ENCODE peak calls at places on chromosomes 12 and 14, in ten cellular contexts. One of them, this sample, is unnamed.

GRCh38 chr14:61564623-61565091 is 130.7 kb upstream of the HIF1A start:
- DNase-seq in CD4-positive, CD25-positive, alpha-beta regulatory T cell: no peak
- DNase-seq in T-helper 2 cell: no peak
- DNase-seq in coronary artery: no peak
- DNase-seq in dorsolateral prefrontal cortex: no peak
- DNase-seq in posterior cingulate gyrus: no peak
- DNase-seq in GM04503: peak; percentile 95
- DNase-seq in HTR-8/SVneo: peak; percentile 96
- DNase-seq in activated CD4-positive, alpha-beta T cell treated with anti-CD3 and anti-CD28 coated beads, Interleukin-2, amount 10 ng/mL, durations not matched to agents 7 days and 5 days: no peak
- DNase-seq in SW480: peak; percentile 69
- DNase-seq in this sample: no peak

GRCh38 chr12:132604108-132605054 is 6.0 kb downstream of the LRCOL1 start:
- DNase-seq in GM04503: no peak
- DNase-seq in posterior cingulate gyrus: peak; percentile 74
- DNase-seq in T-helper 2 cell: no peak
- DNase-seq in dorsolateral prefrontal cortex: no peak
- DNase-seq in HTR-8/SVneo: no peak
- DNase-seq in activated CD4-positive, alpha-beta T cell treated with anti-CD3 and anti-CD28 coated beads, Interleukin-2, amount 10 ng/mL, durations not matched to agents 7 days and 5 days: no peak
- DNase-seq in coronary artery: no peak
- DNase-seq in CD4-positive, CD25-positive, alpha-beta regulatory T cell: no peak
- DNase-seq in SW480: no peak
- DNase-seq in this sample: no peak

GRCh38 chr14:68741839-68742470 is 50.9 kb downstream of the ZFP36L1 start:
- DNase-seq in HTR-8/SVneo: no peak
- DNase-seq in activated CD4-positive, alpha-beta T cell treated with anti-CD3 and anti-CD28 coated beads, Interleukin-2, amount 10 ng/mL, durations not matched to agents 7 days and 5 days: no peak
- DNase-seq in GM04503: no peak
- DNase-seq in dorsolateral prefrontal cortex: no peak
- DNase-seq in SW480: peak; percentile 35
- DNase-seq in T-helper 2 cell: no peak
- DNase-seq in posterior cingulate gyrus: no peak
- DNase-seq in coronary artery: no peak
- DNase-seq in CD4-positive, CD25-positive, alpha-beta regulatory T cell: no peak
- DNase-seq in this sample: no peak

GRCh38 chr12:87667378-87667777 is 361.8 kb downstream of the C12orf50 start:
- DNase-seq in T-helper 2 cell: no peak
- DNase-seq in CD4-positive, CD25-positive, alpha-beta regulatory T cell: no peak
- DNase-seq in posterior cingulate gyrus: no peak
- DNase-seq in SW480: peak; percentile 7
- DNase-seq in activated CD4-positive, alpha-beta T cell treated with anti-CD3 and anti-CD28 coated beads, Interleukin-2, amount 10 ng/mL, durations not matched to agents 7 days and 5 days: no peak
- DNase-seq in HTR-8/SVneo: peak; percentile 12
- DNase-seq in dorsolateral prefrontal cortex: no peak
- DNase-seq in GM04503: no peak
- DNase-seq in coronary artery: no peak
- DNase-seq in this sample: no peak

GRCh38 chr12:63846249-63846967 is 1.9 kb downstream of the SRGAP1 start:
- DNase-seq in HTR-8/SVneo: no peak
- DNase-seq in T-helper 2 cell: no peak
- DNase-seq in CD4-positive, CD25-positive, alpha-beta regulatory T cell: no peak
- DNase-seq in SW480: no peak
- DNase-seq in coronary artery: no peak
- DNase-seq in activated CD4-positive, alpha-beta T cell treated with anti-CD3 and anti-CD28 coated beads, Interleukin-2, amount 10 ng/mL, durations not matched to agents 7 days and 5 days: no peak
- DNase-seq in GM04503: no peak
- DNase-seq in posterior cingulate gyrus: peak; percentile 49
- DNase-seq in dorsolateral prefrontal cortex: no peak
- DNase-seq in this sample: no peak

GRCh38 chr12:106976013-106976658 is 10.8 kb downstream of the MTERF2 start:
- DNase-seq in CD4-positive, CD25-positive, alpha-beta regulatory T cell: no peak
- DNase-seq in T-helper 2 cell: no peak
- DNase-seq in coronary artery: no peak
- DNase-seq in posterior cingulate gyrus: no peak
- DNase-seq in dorsolateral prefrontal cortex: no peak
- DNase-seq in HTR-8/SVneo: no peak
- DNase-seq in GM04503: no peak
- DNase-seq in SW480: no peak
- DNase-seq in activated CD4-positive, alpha-beta T cell treated with anti-CD3 and anti-CD28 coated beads, Interleukin-2, amount 10 ng/mL, durations not matched to agents 7 days and 5 days: no peak
- DNase-seq in this sample: no peak

GRCh38 chr14:69625299-69626131 is 14.1 kb downstream of the SUSD6 start:
- DNase-seq in coronary artery: no peak
- DNase-seq in T-helper 2 cell: peak; percentile 46
- DNase-seq in activated CD4-positive, alpha-beta T cell treated with anti-CD3 and anti-CD28 coated beads, Interleukin-2, amount 10 ng/mL, durations not matched to agents 7 days and 5 days: peak; percentile 85
- DNase-seq in dorsolateral prefrontal cortex: peak; percentile 54
- DNase-seq in SW480: peak; percentile 72
- DNase-seq in CD4-positive, CD25-positive, alpha-beta regulatory T cell: peak; percentile 69
- DNase-seq in posterior cingulate gyrus: peak; percentile 93
- DNase-seq in GM04503: no peak
- DNase-seq in HTR-8/SVneo: no peak
- DNase-seq in this sample: peak; percentile 33

GRCh38 chr12:104219908-104220404 is 4.4 kb downstream of the TXNRD1 start:
- DNase-seq in coronary artery: no peak
- DNase-seq in CD4-positive, CD25-positive, alpha-beta regulatory T cell: peak; percentile 13
- DNase-seq in T-helper 2 cell: peak; percentile 18
- DNase-seq in SW480: peak; percentile 86
- DNase-seq in posterior cingulate gyrus: no peak
- DNase-seq in HTR-8/SVneo: peak; percentile 67
- DNase-seq in dorsolateral prefrontal cortex: no peak
- DNase-seq in activated CD4-positive, alpha-beta T cell treated with anti-CD3 and anti-CD28 coated beads, Interleukin-2, amount 10 ng/mL, durations not matched to agents 7 days and 5 days: peak; percentile 74
- DNase-seq in GM04503: peak; percentile 39
- DNase-seq in this sample: no peak

GRCh38 chr12:59077153-59077930 is 157.0 kb upstream of the LRIG3 start:
- DNase-seq in GM04503: no peak
- DNase-seq in HTR-8/SVneo: no peak
- DNase-seq in SW480: no peak
- DNase-seq in T-helper 2 cell: no peak
- DNase-seq in CD4-positive, CD25-positive, alpha-beta regulatory T cell: no peak
- DNase-seq in coronary artery: no peak
- DNase-seq in activated CD4-positive, alpha-beta T cell treated with anti-CD3 and anti-CD28 coated beads, Interleukin-2, amount 10 ng/mL, durations not matched to agents 7 days and 5 days: no peak
- DNase-seq in dorsolateral prefrontal cortex: no peak
- DNase-seq in posterior cingulate gyrus: peak; percentile 73
- DNase-seq in this sample: no peak

GRCh38 chr14:55609681-55610080 is 29.7 kb downstream of the KTN1 start:
- DNase-seq in activated CD4-positive, alpha-beta T cell treated with anti-CD3 and anti-CD28 coated beads, Interleukin-2, amount 10 ng/mL, durations not matched to agents 7 days and 5 days: no peak
- DNase-seq in T-helper 2 cell: no peak
- DNase-seq in coronary artery: no peak
- DNase-seq in CD4-positive, CD25-positive, alpha-beta regulatory T cell: no peak
- DNase-seq in dorsolateral prefrontal cortex: no peak
- DNase-seq in HTR-8/SVneo: no peak
- DNase-seq in SW480: no peak
- DNase-seq in GM04503: peak; percentile 37
- DNase-seq in posterior cingulate gyrus: no peak
- DNase-seq in this sample: no peak

GRCh38 chr14:98593361-98593761 is 678.6 kb downstream of the BCL11B start:
- DNase-seq in HTR-8/SVneo: no peak
- DNase-seq in activated CD4-positive, alpha-beta T cell treated with anti-CD3 and anti-CD28 coated beads, Interleukin-2, amount 10 ng/mL, durations not matched to agents 7 days and 5 days: no peak
- DNase-seq in posterior cingulate gyrus: peak; percentile 98
- DNase-seq in GM04503: no peak
- DNase-seq in coronary artery: no peak
- DNase-seq in dorsolateral prefrontal cortex: peak; percentile 86
- DNase-seq in CD4-positive, CD25-positive, alpha-beta regulatory T cell: no peak
- DNase-seq in SW480: no peak
- DNase-seq in T-helper 2 cell: no peak
- DNase-seq in this sample: no peak

GRCh38 chr12:94386422-94386821 is 73.2 kb downstream of the CEP83 start:
- DNase-seq in coronary artery: no peak
- DNase-seq in CD4-positive, CD25-positive, alpha-beta regulatory T cell: no peak
- DNase-seq in dorsolateral prefrontal cortex: no peak
- DNase-seq in HTR-8/SVneo: no peak
- DNase-seq in GM04503: no peak
- DNase-seq in T-helper 2 cell: no peak
- DNase-seq in SW480: no peak
- DNase-seq in posterior cingulate gyrus: no peak
- DNase-seq in activated CD4-positive, alpha-beta T cell treated with anti-CD3 and anti-CD28 coated beads, Interleukin-2, amount 10 ng/mL, durations not matched to agents 7 days and 5 days: no peak
- DNase-seq in this sample: no peak

GRCh38 chr12:48863296-48863695 is 2.4 kb downstream of the RND1 start:
- DNase-seq in coronary artery: no peak
- DNase-seq in GM04503: no peak
- DNase-seq in SW480: no peak
- DNase-seq in HTR-8/SVneo: no peak
- DNase-seq in CD4-positive, CD25-positive, alpha-beta regulatory T cell: no peak
- DNase-seq in dorsolateral prefrontal cortex: no peak
- DNase-seq in posterior cingulate gyrus: peak; percentile 80
- DNase-seq in activated CD4-positive, alpha-beta T cell treated with anti-CD3 and anti-CD28 coated beads, Interleukin-2, amount 10 ng/mL, durations not matched to agents 7 days and 5 days: no peak
- DNase-seq in T-helper 2 cell: no peak
- DNase-seq in this sample: no peak

GRCh38 chr14:104114421-104115130 is 23.8 kb upstream of the KIF26A start:
- DNase-seq in T-helper 2 cell: no peak
- DNase-seq in GM04503: no peak
- DNase-seq in dorsolateral prefrontal cortex: no peak
- DNase-seq in posterior cingulate gyrus: peak; percentile 69
- DNase-seq in CD4-positive, CD25-positive, alpha-beta regulatory T cell: no peak
- DNase-seq in HTR-8/SVneo: no peak
- DNase-seq in SW480: no peak
- DNase-seq in activated CD4-positive, alpha-beta T cell treated with anti-CD3 and anti-CD28 coated beads, Interleukin-2, amount 10 ng/mL, durations not matched to agents 7 days and 5 days: no peak
- DNase-seq in coronary artery: no peak
- DNase-seq in this sample: peak; percentile 3

GRCh38 chr12:131077931-131078391 is 124.3 kb downstream of the ADGRD1 start:
- DNase-seq in activated CD4-positive, alpha-beta T cell treated with anti-CD3 and anti-CD28 coated beads, Interleukin-2, amount 10 ng/mL, durations not matched to agents 7 days and 5 days: no peak
- DNase-seq in CD4-positive, CD25-positive, alpha-beta regulatory T cell: no peak
- DNase-seq in SW480: no peak
- DNase-seq in posterior cingulate gyrus: peak; percentile 31
- DNase-seq in T-helper 2 cell: no peak
- DNase-seq in HTR-8/SVneo: no peak
- DNase-seq in dorsolateral prefrontal cortex: no peak
- DNase-seq in GM04503: no peak
- DNase-seq in coronary artery: peak; percentile 53
- DNase-seq in this sample: no peak

GRCh38 chr14:98370352-98370751 is 901.6 kb downstream of the BCL11B start:
- DNase-seq in coronary artery: no peak
- DNase-seq in activated CD4-positive, alpha-beta T cell treated with anti-CD3 and anti-CD28 coated beads, Interleukin-2, amount 10 ng/mL, durations not matched to agents 7 days and 5 days: no peak
- DNase-seq in posterior cingulate gyrus: no peak
- DNase-seq in SW480: no peak
- DNase-seq in HTR-8/SVneo: no peak
- DNase-seq in T-helper 2 cell: no peak
- DNase-seq in dorsolateral prefrontal cortex: no peak
- DNase-seq in GM04503: no peak
- DNase-seq in CD4-positive, CD25-positive, alpha-beta regulatory T cell: no peak
- DNase-seq in this sample: no peak

GRCh38 chr12:50025187-50026059 is at the start of gene RACGAP1:
- DNase-seq in posterior cingulate gyrus: peak; percentile 98
- DNase-seq in T-helper 2 cell: peak; percentile 95
- DNase-seq in CD4-positive, CD25-positive, alpha-beta regulatory T cell: peak; percentile 99
- DNase-seq in SW480: peak; percentile 97
- DNase-seq in activated CD4-positive, alpha-beta T cell treated with anti-CD3 and anti-CD28 coated beads, Interleukin-2, amount 10 ng/mL, durations not matched to agents 7 days and 5 days: peak; percentile 99
- DNase-seq in GM04503: peak; percentile 85
- DNase-seq in dorsolateral prefrontal cortex: peak; percentile 91
- DNase-seq in coronary artery: peak; percentile 94
- DNase-seq in HTR-8/SVneo: peak; percentile 95
- DNase-seq in this sample: peak; percentile 91

GRCh38 chr12:69966839-69967238 is 141.8 kb downstream of the MYRFL start:
- DNase-seq in dorsolateral prefrontal cortex: no peak
- DNase-seq in T-helper 2 cell: no peak
- DNase-seq in CD4-positive, CD25-positive, alpha-beta regulatory T cell: no peak
- DNase-seq in coronary artery: no peak
- DNase-seq in HTR-8/SVneo: no peak
- DNase-seq in posterior cingulate gyrus: no peak
- DNase-seq in GM04503: no peak
- DNase-seq in SW480: peak; percentile 20
- DNase-seq in activated CD4-positive, alpha-beta T cell treated with anti-CD3 and anti-CD28 coated beads, Interleukin-2, amount 10 ng/mL, durations not matched to agents 7 days and 5 days: no peak
- DNase-seq in this sample: no peak

GRCh38 chr12:116278667-116279066 is 1.2 kb upstream of the MED13L start:
- DNase-seq in T-helper 2 cell: no peak
- DNase-seq in activated CD4-positive, alpha-beta T cell treated with anti-CD3 and anti-CD28 coated beads, Interleukin-2, amount 10 ng/mL, durations not matched to agents 7 days and 5 days: no peak
- DNase-seq in SW480: no peak
- DNase-seq in CD4-positive, CD25-positive, alpha-beta regulatory T cell: no peak
- DNase-seq in GM04503: no peak
- DNase-seq in HTR-8/SVneo: no peak
- DNase-seq in dorsolateral prefrontal cortex: no peak
- DNase-seq in coronary artery: no peak
- DNase-seq in posterior cingulate gyrus: no peak
- DNase-seq in this sample: no peak

GRCh38 chr12:55686366-55687010 is 21.2 kb downstream of the ITGA7 start:
- DNase-seq in activated CD4-positive, alpha-beta T cell treated with anti-CD3 and anti-CD28 coated beads, Interleukin-2, amount 10 ng/mL, durations not matched to agents 7 days and 5 days: no peak
- DNase-seq in GM04503: no peak
- DNase-seq in dorsolateral prefrontal cortex: no peak
- DNase-seq in CD4-positive, CD25-positive, alpha-beta regulatory T cell: no peak
- DNase-seq in T-helper 2 cell: no peak
- DNase-seq in coronary artery: no peak
- DNase-seq in SW480: no peak
- DNase-seq in HTR-8/SVneo: no peak
- DNase-seq in posterior cingulate gyrus: peak; percentile 50
- DNase-seq in this sample: no peak

GRCh38 chr14:89242871-89243270 is 174.2 kb downstream of the FOXN3 start:
- DNase-seq in dorsolateral prefrontal cortex: no peak
- DNase-seq in CD4-positive, CD25-positive, alpha-beta regulatory T cell: no peak
- DNase-seq in posterior cingulate gyrus: no peak
- DNase-seq in GM04503: no peak
- DNase-seq in HTR-8/SVneo: no peak
- DNase-seq in SW480: no peak
- DNase-seq in T-helper 2 cell: no peak
- DNase-seq in coronary artery: peak; percentile 45
- DNase-seq in activated CD4-positive, alpha-beta T cell treated with anti-CD3 and anti-CD28 coated beads, Interleukin-2, amount 10 ng/mL, durations not matched to agents 7 days and 5 days: no peak
- DNase-seq in this sample: no peak

GRCh38 chr14:83707056-83707455 is 1822.9 kb upstream of the FLRT2 start:
- DNase-seq in T-helper 2 cell: no peak
- DNase-seq in coronary artery: no peak
- DNase-seq in GM04503: no peak
- DNase-seq in CD4-positive, CD25-positive, alpha-beta regulatory T cell: no peak
- DNase-seq in dorsolateral prefrontal cortex: no peak
- DNase-seq in posterior cingulate gyrus: no peak
- DNase-seq in SW480: no peak
- DNase-seq in activated CD4-positive, alpha-beta T cell treated with anti-CD3 and anti-CD28 coated beads, Interleukin-2, amount 10 ng/mL, durations not matched to agents 7 days and 5 days: no peak
- DNase-seq in HTR-8/SVneo: no peak
- DNase-seq in this sample: no peak

GRCh38 chr12:84986586-84986985 is 49.5 kb downstream of the TSPAN19 start:
- DNase-seq in posterior cingulate gyrus: no peak
- DNase-seq in GM04503: no peak
- DNase-seq in dorsolateral prefrontal cortex: no peak
- DNase-seq in T-helper 2 cell: no peak
- DNase-seq in HTR-8/SVneo: no peak
- DNase-seq in SW480: no peak
- DNase-seq in activated CD4-positive, alpha-beta T cell treated with anti-CD3 and anti-CD28 coated beads, Interleukin-2, amount 10 ng/mL, durations not matched to agents 7 days and 5 days: no peak
- DNase-seq in coronary artery: no peak
- DNase-seq in CD4-positive, CD25-positive, alpha-beta regulatory T cell: no peak
- DNase-seq in this sample: no peak

GRCh38 chr14:58572092-58572853 is 65.5 kb upstream of the DACT1 start:
- DNase-seq in posterior cingulate gyrus: no peak
- DNase-seq in HTR-8/SVneo: peak; percentile 59
- DNase-seq in SW480: peak; percentile 13
- DNase-seq in CD4-positive, CD25-positive, alpha-beta regulatory T cell: no peak
- DNase-seq in coronary artery: no peak
- DNase-seq in activated CD4-positive, alpha-beta T cell treated with anti-CD3 and anti-CD28 coated beads, Interleukin-2, amount 10 ng/mL, durations not matched to agents 7 days and 5 days: peak; percentile 66
- DNase-seq in GM04503: no peak
- DNase-seq in dorsolateral prefrontal cortex: no peak
- DNase-seq in T-helper 2 cell: peak; percentile 5
- DNase-seq in this sample: no peak

GRCh38 chr14:75985618-75986438 is at the start of gene IFT43:
- DNase-seq in GM04503: peak; percentile 28
- DNase-seq in CD4-positive, CD25-positive, alpha-beta regulatory T cell: peak; percentile 90
- DNase-seq in coronary artery: peak; percentile 94
- DNase-seq in SW480: peak; percentile 79
- DNase-seq in posterior cingulate gyrus: peak; percentile 99
- DNase-seq in activated CD4-positive, alpha-beta T cell treated with anti-CD3 and anti-CD28 coated beads, Interleukin-2, amount 10 ng/mL, durations not matched to agents 7 days and 5 days: peak; percentile 95
- DNase-seq in dorsolateral prefrontal cortex: peak; percentile 96
- DNase-seq in T-helper 2 cell: peak; percentile 90
- DNase-seq in HTR-8/SVneo: peak; percentile 99
- DNase-seq in this sample: peak; percentile 77

GRCh38 chr14:103541944-103542544 is 13.0 kb downstream of the TRMT61A start:
- DNase-seq in GM04503: no peak
- DNase-seq in activated CD4-positive, alpha-beta T cell treated with anti-CD3 and anti-CD28 coated beads, Interleukin-2, amount 10 ng/mL, durations not matched to agents 7 days and 5 days: no peak
- DNase-seq in HTR-8/SVneo: no peak
- DNase-seq in dorsolateral prefrontal cortex: no peak
- DNase-seq in T-helper 2 cell: no peak
- DNase-seq in CD4-positive, CD25-positive, alpha-beta regulatory T cell: no peak
- DNase-seq in coronary artery: no peak
- DNase-seq in posterior cingulate gyrus: peak; percentile 90
- DNase-seq in SW480: no peak
- DNase-seq in this sample: no peak